ENCODE peak calls at places on chromosomes 5 and 9, in four cellular contexts. D, A, R and F are unnamed samples.

GRCh38 chr5:29697786-29698414 is 1495.6 kb upstream of the CDH6 start:
- DNase-seq in D (no peak), A (no peak), R (no peak), F (no peak)

GRCh38 chr9:96515629-96516470 is 65.9 kb downstream of the HABP4 start:
- DNase-seq in D (no peak), A (no peak), R (no peak), F (no peak)

GRCh38 chr5:150317048-150318003 is 14.6 kb upstream of the ARSI start:
- DNase-seq in D (no peak), A (no peak), R (no peak), F (no peak)

GRCh38 chr5:105836906-105837305 is 1833.8 kb downstream of the EFNA5 start:
- DNase-seq in D (no peak), A (no peak), R (no peak), F (no peak)

GRCh38 chr9:134593286-134593685 is 48.3 kb upstream of the COL5A1 start:
- DNase-seq in D (no peak), A (no peak), R (no peak), F (no peak)

GRCh38 chr5:123035320-123035949 is 1.1 kb downstream of the PPIC start:
- DNase-seq in D (no peak), A (peak; percentile 27), R (no peak), F (peak; percentile 33)

GRCh38 chr5:176438959-176439757 is 9.0 kb upstream of the FAF2 start:
- DNase-seq in D (no peak), A (no peak), R (no peak), F (no peak)

GRCh38 chr5:68455216-68455615 is 239.7 kb downstream of the PIK3R1 start:
- DNase-seq in D (no peak), A (no peak), R (no peak), F (no peak)

GRCh38 chr5:94217745-94218144 is 400.7 kb downstream of the KIAA0825 start:
- DNase-seq in D (no peak), A (no peak), R (no peak), F (no peak)

GRCh38 chr9:136022731-136023400 is 61.7 kb upstream of the UBAC1 start:
- DNase-seq in D (no peak), A (no peak), R (no peak), F (peak; percentile 12)

GRCh38 chr5:130912088-130912487 is 253.0 kb downstream of the HINT1 start:
- DNase-seq in D (no peak), A (no peak), R (no peak), F (no peak)

GRCh38 chr5:171397190-171397589 is 9.5 kb downstream of the NPM1 start:
- DNase-seq in D (no peak), A (no peak), R (no peak), F (no peak)

GRCh38 chr5:83467315-83468044 is 4.1 kb upstream of the VCAN start:
- DNase-seq in D (no peak), A (no peak), R (no peak), F (peak; percentile 44)

GRCh38 chr9:78871452-78872331 is 574.8 kb downstream of the PSAT1 start:
- DNase-seq in D (no peak), A (no peak), R (no peak), F (no peak)

GRCh38 chr5:172872997-172873491 is 39.0 kb downstream of the ERGIC1 start:
- DNase-seq in D (peak; percentile 90), A (peak; percentile 66), R (no peak), F (peak; percentile 85)

GRCh38 chr9:134026561-134026960 is 1.3 kb downstream of the BRD3OS start:
- DNase-seq in D (peak; percentile 84), A (peak; percentile 38), R (no peak), F (no peak)

GRCh38 chr5:152560508-152561137 is 155.5 kb upstream of the NMUR2 start:
- DNase-seq in D (peak; percentile 76), A (no peak), R (no peak), F (peak; percentile 68)

GRCh38 chr5:173714551-173715428 is 98.3 kb upstream of the BOD1 start:
- DNase-seq in D (no peak), A (no peak), R (no peak), F (no peak)

GRCh38 chr9:120536949-120537640 is 42.9 kb downstream of the CDK5RAP2 start:
- DNase-seq in D (no peak), A (no peak), R (no peak), F (no peak)

GRCh38 chr5:165029471-165029870 is 1524.1 kb downstream of the MAT2B start:
- DNase-seq in D (no peak), A (no peak), R (no peak), F (no peak)

GRCh38 chr5:139574641-139575312 is 13.6 kb downstream of the UBE2D2 start:
- DNase-seq in D (no peak), A (no peak), R (peak; percentile 16), F (no peak)

GRCh38 chr9:22141906-22142305 is 132.8 kb upstream of the CDKN2B start:
- DNase-seq in D (no peak), A (no peak), R (no peak), F (no peak)

GRCh38 chr5:159133041-159133741 is 33.5 kb upstream of the EBF1 start:
- DNase-seq in D (no peak), A (no peak), R (no peak), F (no peak)

GRCh38 chr5:1268666-1269065 is 26.2 kb downstream of the TERT start:
- DNase-seq in D (no peak), A (no peak), R (peak; percentile 35), F (no peak)

GRCh38 chr9:130893250-130894101 is 3.1 kb downstream of the QRFP start:
- DNase-seq in D (peak; percentile 87), A (no peak), R (no peak), F (peak; percentile 58)

GRCh38 chr5:170120576-170120975 is 14.9 kb downstream of the FOXI1 start:
- DNase-seq in D (no peak), A (no peak), R (no peak), F (no peak)

GRCh38 chr5:45038366-45038987 is 229.7 kb downstream of the MRPS30 start:
- DNase-seq in D (no peak), A (no peak), R (no peak), F (no peak)

GRCh38 chr9:33107762-33108161 is 31.3 kb upstream of the SMU1 start:
- DNase-seq in D (no peak), A (peak; percentile 13), R (no peak), F (no peak)

GRCh38 chr9:89781838-89782237 is 177.0 kb downstream of the GADD45G start:
- DNase-seq in D (no peak), A (no peak), R (no peak), F (no peak)

GRCh38 chr5:107538331-107539162 is 132.2 kb downstream of the EFNA5 start:
- DNase-seq in D (no peak), A (no peak), R (no peak), F (no peak)

GRCh38 chr5:17190242-17190778 is 27.1 kb upstream of the BASP1 start:
- DNase-seq in D (no peak), A (no peak), R (no peak), F (no peak)

GRCh38 chr9:110125207-110125751 is 82.7 kb downstream of the C9orf152 start:
- DNase-seq in D (peak; percentile 81), A (peak; percentile 90), R (no peak), F (peak; percentile 86)

GRCh38 chr9:136051568-136052432 is 43.3 kb downstream of the NACC2 start:
- DNase-seq in D (peak; percentile 84), A (peak; percentile 72), R (no peak), F (peak; percentile 56)

GRCh38 chr5:54673523-54674225 is 156.1 kb downstream of the SNX18 start:
- DNase-seq in D (peak; percentile 94), A (no peak), R (peak; percentile 35), F (peak; percentile 35)

GRCh38 chr9:77589046-77589795 is 58.9 kb downstream of the GNA14 start:
- DNase-seq in D (no peak), A (peak; percentile 19), R (no peak), F (no peak)

GRCh38 chr9:32775283-32775682 is 8.1 kb upstream of the TMEM215 start:
- DNase-seq in D (no peak), A (no peak), R (no peak), F (no peak)

GRCh38 chr9:2655411-2655901 is 33.9 kb downstream of the VLDLR start:
- DNase-seq in D (no peak), A (no peak), R (peak; percentile 16), F (no peak)

GRCh38 chr9:89122944-89123343 is 55.7 kb downstream of the SHC3 start:
- DNase-seq in D (no peak), A (no peak), R (no peak), F (no peak)

GRCh38 chr9:35909687-35910612 is 660 bp downstream of the SPAAR start:
- DNase-seq in D (no peak), A (no peak), R (no peak), F (peak; percentile 67)
- H3K4me3 ChIP-seq in D (no peak overlapping the region), A (peak overlapping the region; percentile 6), R (no peak overlapping the region), F (peak overlapping the region; percentile 67)

GRCh38 chr5:180128671-180129261 is 57.2 kb upstream of the RNF130 start:
- DNase-seq in D (peak; percentile 61), A (peak; percentile 7), R (no peak), F (no peak)
- H3K4me3 ChIP-seq in D (no peak overlapping the region), A (no peak overlapping the region), R (no peak overlapping the region), F (no peak overlapping the region)

DNA sequence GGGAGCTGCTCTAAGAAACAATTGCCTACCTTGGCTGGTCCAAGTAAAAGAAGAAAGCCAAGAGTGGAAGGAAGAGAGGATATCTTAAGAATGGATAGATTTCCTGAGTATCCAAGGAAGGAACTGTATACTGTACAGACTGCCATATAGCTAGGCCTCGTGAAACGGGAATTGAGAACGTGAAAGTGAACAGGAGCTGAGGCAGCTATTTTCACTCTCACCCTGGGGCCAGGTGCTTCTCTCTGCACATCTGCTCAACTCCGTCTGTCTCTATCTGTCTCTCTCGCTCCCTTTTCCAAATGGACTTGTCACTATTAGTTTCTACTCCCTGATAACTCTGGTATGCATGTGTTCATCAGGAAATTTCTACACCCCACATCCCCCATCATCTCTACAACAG is 35.9 kb upstream of the TESK1 start:
- DNase-seq in D (no peak), A (no peak), R (no peak), F (no peak)
- H3K4me3 ChIP-seq in D (no peak overlapping the region), A (no peak overlapping the region), R (no peak overlapping the region), F (no peak overlapping the region)

GRCh38 chr5:177593511-177593910 is 1.5 kb downstream of the TMED9 start:
- DNase-seq in D (peak; percentile 19), A (no peak), R (no peak), F (no peak)
- H3K4me3 ChIP-seq in D (peak overlapping the region; percentile 96), A (peak overlapping the region; percentile 98), R (no peak overlapping the region), F (peak overlapping the region; percentile 98)